ENCODE peak calls at places on chromosomes 7 and 10, in four cellular contexts. V is H1, O is IMR-90, Y is neuronal stem cell. F is an unnamed sample.

GRCh38 chr7:76065016-76065612 is 17.2 kb downstream of the MDH2 start:
- DNase-seq in O (no peak), Y (no peak), V (no peak), F (no peak)

GRCh38 chr7:121994625-121995410 is 121.9 kb downstream of the PTPRZ1 start:
- DNase-seq in V (peak; percentile 68), O (peak; percentile 81), Y (peak; percentile 56), F (peak; percentile 87)

GRCh38 chr7:113100091-113100723 is 13.6 kb upstream of the GPR85 start:
- DNase-seq in O (peak; percentile 44), Y (no peak), V (no peak), F (no peak)

GRCh38 chr7:82700739-82701138 is 257.2 kb upstream of the CACNA2D1 start:
- DNase-seq in Y (no peak), V (no peak), O (no peak), F (no peak)

GRCh38 chr10:131579251-131580071 is 267.9 kb upstream of the TCERG1L start:
- DNase-seq in V (no peak), Y (no peak), O (no peak), F (no peak)

GRCh38 chr7:136709876-136710275 is 158.6 kb upstream of the CHRM2 start:
- DNase-seq in Y (no peak), V (no peak), O (no peak), F (no peak)

GRCh38 chr10:5450605-5451384 is 38.4 kb downstream of the NET1 start:
- DNase-seq in O (no peak), Y (no peak), V (no peak), F (no peak)

GRCh38 chr7:65924193-65924592 is 51.3 kb downstream of the VKORC1L1 start:
- DNase-seq in O (no peak), V (no peak), Y (no peak), F (no peak)

GRCh38 chr7:158867214-158867984 is 11.0 kb downstream of the DYNC2I1 start:
- DNase-seq in O (no peak), V (no peak), Y (no peak), F (no peak)

GRCh38 chr7:378551-379455 is 88.8 kb downstream of the FOXL3 start:
- DNase-seq in Y (no peak), V (no peak), O (no peak), F (no peak)

GRCh38 chr10:11824825-11825224 is 1.7 kb downstream of the PROSER2 start:
- DNase-seq in V (no peak), Y (no peak), O (no peak), F (no peak)

GRCh38 chr10:95475003-95475383 is 86.2 kb downstream of the SORBS1 start:
- DNase-seq in V (no peak), Y (no peak), O (no peak), F (no peak)

GRCh38 chr7:94333810-94334209 is 60.9 kb upstream of the COL1A2 start:
- DNase-seq in O (peak; percentile 41), V (no peak), Y (no peak), F (no peak)

GRCh38 chr7:122038904-122039303 is 105.1 kb downstream of the AASS start:
- DNase-seq in Y (no peak), O (peak; percentile 4), V (no peak), F (no peak)

GRCh38 chr7:72538147-72538546 is 126.0 kb upstream of the CALN1 start:
- DNase-seq in O (no peak), V (no peak), Y (no peak), F (no peak)

GRCh38 chr7:129951076-129952011 is 1.4 kb downstream of the UBE2H start:
- DNase-seq in Y (peak; percentile 29), V (no peak), O (no peak), F (peak; percentile 33)

GRCh38 chr7:159098795-159099194 is 45.9 kb downstream of the VIPR2 start:
- DNase-seq in Y (no peak), O (no peak), V (peak; percentile 33), F (no peak)

GRCh38 chr10:22724773-22725172 is 10.4 kb upstream of the PIP4K2A start:
- DNase-seq in Y (no peak), V (no peak), O (no peak), F (no peak)

GRCh38 chr10:22723343-22723779 is 9.0 kb upstream of the PIP4K2A start:
- DNase-seq in V (no peak), O (no peak), Y (no peak), F (no peak)

GRCh38 chr10:22720667-22721066 is 6.3 kb upstream of the PIP4K2A start:
- DNase-seq in V (no peak), Y (no peak), O (no peak), F (no peak)

GRCh38 chr10:22722770-22723169 is 8.4 kb upstream of the PIP4K2A start:
- DNase-seq in O (no peak), V (no peak), Y (no peak), F (no peak)

GRCh38 chr10:22723783-22724182 is 9.4 kb upstream of the PIP4K2A start:
- DNase-seq in O (no peak), Y (no peak), V (no peak), F (no peak)
- H3K4me2 ChIP-seq in O (no peak overlapping the region), Y (no peak overlapping the region), V (no peak overlapping the region), F (no peak overlapping the region)

DNA sequence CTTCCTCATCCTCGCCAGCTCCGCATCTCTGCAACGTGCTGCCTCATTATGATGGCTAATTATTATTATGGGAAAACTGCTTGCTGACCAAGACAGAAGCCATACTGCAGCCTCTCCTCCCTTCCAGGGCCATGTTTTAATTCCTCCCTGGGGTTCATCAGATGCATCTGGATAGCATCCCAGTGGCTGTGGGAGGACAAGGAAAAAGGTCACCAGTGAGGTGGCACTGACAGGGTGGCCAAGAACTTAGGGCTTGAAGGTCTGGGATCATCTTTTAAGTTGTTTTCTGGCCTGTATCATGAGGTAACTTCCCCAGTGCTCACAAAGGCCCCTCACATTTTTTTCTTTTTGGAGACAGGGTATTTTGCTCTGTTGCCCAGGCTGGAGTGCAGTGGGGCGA is 39.6 kb downstream of the KCNH2 start:
- DNase-seq in Y (no peak), O (no peak), V (no peak), F (no peak)
- H3K4me3 ChIP-seq in Y (no peak overlapping the region), O (no peak overlapping the region), V (no peak overlapping the region), F (no peak overlapping the region)

DNA sequence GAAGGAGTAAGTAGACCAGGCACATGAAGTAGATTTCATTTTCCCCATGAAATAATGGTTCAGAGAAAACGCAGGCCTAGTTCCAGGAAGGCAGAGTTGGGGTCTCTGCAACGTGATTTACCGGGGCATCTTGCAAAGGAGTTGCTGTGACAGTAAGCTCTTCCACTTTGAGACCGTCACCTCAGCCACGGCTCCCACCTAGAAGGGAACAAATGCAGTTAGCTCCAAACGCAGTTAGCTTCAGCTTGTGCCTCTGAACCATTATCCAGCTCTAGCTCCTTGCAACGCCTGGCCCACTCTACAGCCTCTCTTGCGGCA is 7.0 kb upstream of the MYO1G start:
- DNase-seq in Y (no peak), O (no peak), V (no peak), F (no peak)
- H2BK5ac ChIP-seq in Y (peak overlapping the region; percentile 76), O (peak overlapping the region; percentile 69), V (peak overlapping the region; percentile 97), F (peak overlapping the region; percentile 58)

GRCh38 chr7:32681174-32681518 is 185.9 kb downstream of the AVL9 start:
- DNase-seq in V (no peak), O (no peak), Y (no peak), F (no peak)
- H3K4me2 ChIP-seq in V (peak overlapping the region; percentile 21), O (no peak overlapping the region), Y (no peak overlapping the region), F (no peak overlapping the region)

GRCh38 chr7:88279323-88279722 is 27.4 kb downstream of the STEAP4 start:
- DNase-seq in Y (no peak), V (no peak), O (no peak), F (peak; percentile 47)
- H3K4me3 ChIP-seq in Y (no peak overlapping the region), V (no peak overlapping the region), O (no peak overlapping the region), F (no peak overlapping the region)

GRCh38 chr7:27175626-27176342 is 1.7 kb upstream of the HOXA10 start:
- DNase-seq in Y (no peak), O (no peak), V (peak; percentile 56), F (no peak)

GRCh38 chr7:27175005-27175625 is 995 bp upstream of the HOXA10 start:
- DNase-seq in Y (no peak), O (no peak), V (peak; percentile 45), F (no peak)

GRCh38 chr7:27172823-27173411 is 1.2 kb downstream of the HOXA10 start:
- DNase-seq in Y (no peak), O (no peak), V (peak; percentile 61), F (no peak)

GRCh38 chr7:27173412-27174076 is 576 bp downstream of the HOXA10 start:
- DNase-seq in O (no peak), V (peak; percentile 73), Y (no peak), F (no peak)

GRCh38 chr7:27174077-27175004 is at the start of gene HOXA10:
- DNase-seq in O (no peak), V (peak; percentile 69), Y (no peak), F (no peak)
- H2BK5ac ChIP-seq in O (no peak within 1 kb of the TSS), V (no peak within 1 kb of the TSS), Y (peak within 1 kb of the TSS; percentile 39), F (no peak within 1 kb of the TSS)

GRCh38 chr7:40219917-40220316 is 85.1 kb downstream of the SUGCT start:
- DNase-seq in Y (no peak), V (no peak), O (peak; percentile 71), F (peak; percentile 92)
- H3K4me2 ChIP-seq in Y (no peak overlapping the region), V (no peak overlapping the region), O (peak overlapping the region; percentile 27), F (no peak overlapping the region)

GRCh38 chr10:75434292-75434691 is 2.9 kb downstream of the LRMDA start:
- DNase-seq in O (no peak), Y (no peak), V (no peak), F (no peak)

GRCh38 chr10:75431180-75432111 is at the start of gene LRMDA:
- DNase-seq in O (no peak), Y (no peak), V (peak; percentile 61), F (no peak)

GRCh38 chr10:75432176-75432575 is 752 bp downstream of the LRMDA start:
- DNase-seq in Y (no peak), V (no peak), O (no peak), F (no peak)

GRCh38 chr10:75432763-75433162 is 1.3 kb downstream of the LRMDA start:
- DNase-seq in Y (no peak), O (no peak), V (no peak), F (no peak)

GRCh38 chr10:75433216-75433615 is 1.8 kb downstream of the LRMDA start:
- DNase-seq in O (no peak), Y (no peak), V (no peak), F (no peak)
- H3K4me3 ChIP-seq in O (no peak overlapping the region), Y (no peak overlapping the region), V (no peak overlapping the region), F (no peak overlapping the region)

GRCh38 chr10:29804025-29804852 is 169.5 kb upstream of the SVIL start:
- DNase-seq in O (peak; percentile 95), Y (no peak), V (no peak), F (peak; percentile 31)
- H2BK5ac ChIP-seq in O (peak overlapping the region; percentile 99), Y (no peak overlapping the region), V (no peak overlapping the region), F (no peak overlapping the region)